ENCODE peak calls at places on chromosomes 16 and 17, in five cellular contexts. L is adrenal gland; O is effector memory CD4-positive, alpha-beta T cell; T is heart left ventricle; F is GM23248. Z is an unnamed sample. For H3K36me3, the result is how much of the 10 kb centered on the place peaks cover.

GRCh38 chr17:82021728-82022309 is 859 bp downstream of the CENPX start:
- DNase-seq in L (no peak), O (no peak), T (no peak), F (peak), Z (no peak)

GRCh38 chr17:7293821-7294613 is 422 bp downstream of the YBX2 start:
- DNase-seq in L (peak), O (no peak), T (no peak), F (no peak), Z (peak)

GRCh38 chr17:66945451-66945850 is 19.1 kb upstream of the CACNG4 start:
- DNase-seq in L (no peak), O (no peak), T (no peak), F (peak), Z (no peak)

GRCh38 chr16:83931556-83931955 is 21.5 kb upstream of the OSGIN1 start:
- DNase-seq in L (no peak), O (no peak), T (no peak), F (no peak), Z (peak)

GRCh38 chr17:78257810-78258322 is 26.4 kb downstream of the TMEM235 start:
- DNase-seq in L (no peak), O (peak), T (peak), F (no peak), Z (peak)

GRCh38 chr16:14303654-14304394 is 232.7 kb downstream of the MRTFB start:
- DNase-seq in L (peak), O (no peak), T (no peak), F (peak), Z (no peak)

GRCh38 chr17:59451706-59452105 is 113.7 kb upstream of the DHX40 start:
- DNase-seq in L (no peak), O (no peak), T (no peak), F (peak), Z (no peak)

GRCh38 chr16:71288570-71288889 is 672 bp downstream of the CMTR2 start:
- DNase-seq in L (no peak), O (no peak), T (no peak), F (peak), Z (no peak)

GRCh38 chr17:78933025-78933958 is 8.1 kb upstream of the TIMP2 start:
- DNase-seq in L (peak), O (peak), T (peak), F (peak), Z (peak)

GRCh38 chr17:76601042-76601441 is 15.4 kb upstream of the ST6GALNAC2 start:
- DNase-seq in L (no peak), O (no peak), T (no peak), F (no peak), Z (no peak)

GRCh38 chr16:23171234-23171948 is 11.2 kb upstream of the SCNN1G start:
- DNase-seq in L (no peak), O (no peak), T (no peak), F (peak), Z (no peak)

GRCh38 chr17:81601525-81602120 is 35.3 kb downstream of the NPLOC4 start:
- DNase-seq in L (no peak), O (no peak), T (no peak), F (peak), Z (no peak)

GRCh38 chr16:79628501-79628975 is 28.0 kb upstream of the MAF start:
- DNase-seq in L (no peak), O (no peak), T (no peak), F (no peak), Z (no peak)

GRCh38 chr17:35407531-35407930 is 24.8 kb downstream of the SLFN12 start:
- DNase-seq in L (no peak), O (no peak), T (no peak), F (no peak), Z (no peak)
- H3K36me3 ChIP-seq in L (under half), O (under half), T (half or more), F (half or more), Z (under half)

GRCh38 chr17:28912281-28912937 is 9.5 kb upstream of the DHRS13 start:
- DNase-seq in L (no peak), O (no peak), T (no peak), F (peak), Z (no peak)
- H3K36me3 ChIP-seq in L (under half), O (half or more), T (half or more), F (half or more), Z (half or more)

DNA sequence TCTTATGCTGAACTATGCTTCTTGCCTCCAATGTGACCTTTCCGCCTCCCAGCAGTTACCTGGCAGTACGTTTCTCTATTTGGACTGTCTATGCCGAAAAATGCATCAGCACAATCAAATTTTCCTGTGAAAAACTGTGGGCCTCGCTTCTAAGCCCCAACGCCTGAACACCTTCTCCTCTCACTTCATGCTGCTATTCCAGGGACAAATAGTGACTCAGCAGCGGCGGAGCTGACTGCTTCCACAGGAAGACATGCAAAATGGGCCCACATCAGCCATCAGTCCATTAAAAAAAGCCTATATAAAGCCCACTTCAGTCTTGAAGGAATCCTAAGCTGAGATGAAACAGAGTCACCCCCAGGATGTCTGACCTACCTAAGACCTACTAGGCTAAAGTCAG is 10.5 kb upstream of the PIP4K2B start:
- DNase-seq in L (no peak), O (no peak), T (no peak), F (no peak), Z (no peak)
- H3K36me3 ChIP-seq in L (under half), O (half or more), T (half or more), F (under half), Z (under half)

GRCh38 chr17:1077536-1078061 is 80.7 kb downstream of the TIMM22 start:
- DNase-seq in L (no peak), O (no peak), T (peak), F (no peak), Z (peak)

GRCh38 chr17:1076299-1076981 is 79.5 kb downstream of the TIMM22 start:
- DNase-seq in L (no peak), O (no peak), T (no peak), F (no peak), Z (peak)

GRCh38 chr17:1078831-1079561 is 82.1 kb downstream of the TIMM22 start:
- DNase-seq in L (peak), O (no peak), T (peak), F (no peak), Z (peak)

GRCh38 chr17:1076982-1077302 is 80.0 kb downstream of the TIMM22 start:
- DNase-seq in L (no peak), O (no peak), T (peak), F (no peak), Z (no peak)

DNA sequence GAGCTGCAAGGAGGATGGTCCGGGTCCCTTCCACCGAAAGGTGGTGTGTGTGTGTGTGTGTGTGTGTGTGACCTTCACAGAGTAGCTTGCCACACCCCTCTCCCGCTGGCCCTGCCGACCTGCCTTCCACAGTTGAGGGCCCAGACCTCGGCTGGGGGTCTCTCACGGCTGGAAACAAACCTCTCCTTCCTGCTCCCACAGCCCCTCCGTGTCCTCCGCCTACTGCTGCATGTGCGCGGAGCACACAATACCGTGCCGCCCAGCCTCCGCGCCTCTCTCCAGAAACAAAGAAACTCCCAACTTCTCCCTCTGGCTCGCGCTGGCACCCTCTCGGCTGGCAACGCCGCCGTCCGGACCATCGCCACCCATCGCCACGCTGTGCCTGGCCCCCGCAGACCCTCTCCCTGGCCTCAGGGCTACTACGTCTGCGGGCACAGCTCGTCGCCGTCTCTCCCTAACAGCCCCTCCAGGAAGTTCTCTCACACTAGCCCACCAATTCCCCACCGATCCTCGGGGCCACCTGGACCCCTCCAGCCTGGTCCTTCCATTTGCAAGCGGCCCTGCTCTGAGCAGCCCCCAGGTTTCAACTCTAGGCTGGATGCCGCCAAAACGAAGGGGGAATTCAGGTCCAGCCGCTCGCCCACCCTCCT is 81.3 kb downstream of the TIMM22 start:
- DNase-seq in L (peak), O (no peak), T (no peak), F (no peak), Z (peak)
- H3K36me3 ChIP-seq in L (under half), O (under half), T (half or more), F (under half), Z (under half)

GRCh38 chr16:2519711-2520080 is 475 bp upstream of the AMDHD2 start:
- DNase-seq in L (peak), O (no peak), T (no peak), F (no peak), Z (no peak)
- H3K36me3 ChIP-seq in L (under half), O (under half), T (under half), F (under half), Z (under half)

Z was measured in kidney.